ENCODE peak calls at places on chromosomes 4 and X, in eight cellular contexts. A, Y, N, P, I, R, U and H are unnamed samples.
A peak's percentile ranks its signal among the peaks of the same experiment; 100 is the strongest.

GRCh38 chrX:47562615-47563243 is 1.7 kb downstream of the ARAF start:
- DNase-seq in U (no peak), R (no peak), I (no peak), P (no peak), N (peak; percentile 58), A (peak; percentile 42), Y (peak; percentile 62), H (peak; percentile 43)

GRCh38 chr4:70365479-70365878 is 4.9 kb downstream of the SMR3A start:
- DNase-seq in I (no peak), U (peak; percentile 8), Y (no peak), P (no peak), N (no peak), A (no peak), R (no peak), H (no peak)

GRCh38 chr4:83234902-83235644 is 49.5 kb downstream of the COQ2 start:
- DNase-seq in N (no peak), R (no peak), A (no peak), U (no peak), Y (no peak), I (no peak), P (no peak), H (no peak)

GRCh38 chrX:53188763-53189162 is 36.2 kb downstream of the KDM5C start:
- DNase-seq in N (no peak), U (no peak), A (no peak), R (no peak), I (no peak), P (no peak), Y (no peak), H (no peak)

GRCh38 chr4:102574317-102574716 is 73.2 kb downstream of the NFKB1 start:
- DNase-seq in N (no peak), R (no peak), A (peak; percentile 61), Y (peak; percentile 64), I (no peak), P (no peak), U (no peak), H (no peak)

GRCh38 chrX:129637217-129638109 is 17.3 kb downstream of the APLN start:
- DNase-seq in I (peak; percentile 56), A (peak; percentile 71), P (peak; percentile 36), U (no peak), Y (peak; percentile 76), R (peak; percentile 77), N (peak; percentile 75), H (peak; percentile 40)

GRCh38 chr4:86338989-86339388 is 20.9 kb downstream of the MAPK10 start:
- DNase-seq in I (no peak), P (peak; percentile 13), A (peak; percentile 75), U (no peak), R (no peak), N (no peak), Y (peak; percentile 84), H (peak; percentile 93)

GRCh38 chr4:180031330-180031729 is 2211.9 kb upstream of the TENM3 start:
- DNase-seq in A (no peak), U (no peak), I (no peak), P (no peak), R (no peak), Y (no peak), N (no peak), H (no peak)

GRCh38 chr4:128310266-128310697 is 22.7 kb upstream of the PGRMC2 start:
- DNase-seq in U (peak; percentile 35), N (no peak), P (no peak), Y (peak; percentile 6), A (no peak), I (no peak), R (no peak), H (peak; percentile 72)

GRCh38 chr4:180394730-180395129 is 1848.5 kb upstream of the TENM3 start:
- DNase-seq in Y (no peak), N (no peak), P (no peak), R (no peak), A (no peak), I (no peak), U (no peak), H (no peak)

GRCh38 chr4:182189107-182189878 is 53.9 kb upstream of the TENM3 start:
- DNase-seq in R (no peak), P (no peak), I (no peak), A (no peak), U (no peak), Y (peak; percentile 65), N (no peak), H (peak; percentile 97)